ENCODE peak calls at places on chromosome 1, in seven cellular contexts. One of them, this sample, is unnamed. For H3K4me1, the result is how much of the 10 kb centered on the place peaks cover.

GRCh38 chr1:46489169-46489637 is 433 bp upstream of the DMBX1 start:
- DNase-seq in PC-3: peak
- DNase-seq in heart left ventricle: peak
- DNase-seq in A549: no peak
- DNase-seq in cardiac muscle cell: no peak
- DNase-seq in fibroblast of lung: no peak
- DNase-seq in HAP-1: no peak
- DNase-seq in this sample: no peak

GRCh38 chr1:38818706-38819439 is 40.7 kb downstream of the RRAGC start:
- DNase-seq in A549: no peak
- DNase-seq in heart left ventricle: no peak
- DNase-seq in fibroblast of lung: no peak
- DNase-seq in cardiac muscle cell: no peak
- DNase-seq in PC-3: no peak
- DNase-seq in HAP-1: peak
- DNase-seq in this sample: peak

GRCh38 chr1:240491156-240491555 is 120.8 kb downstream of the GREM2 start:
- DNase-seq in cardiac muscle cell: no peak
- DNase-seq in heart left ventricle: no peak
- DNase-seq in PC-3: peak
- DNase-seq in HAP-1: no peak
- DNase-seq in fibroblast of lung: peak
- DNase-seq in A549: no peak
- DNase-seq in this sample: no peak

GRCh38 chr1:66220477-66220876 is 313.5 kb upstream of the SGIP1 start:
- DNase-seq in HAP-1: no peak
- DNase-seq in heart left ventricle: no peak
- DNase-seq in cardiac muscle cell: no peak
- DNase-seq in fibroblast of lung: no peak
- DNase-seq in PC-3: no peak
- DNase-seq in A549: no peak
- DNase-seq in this sample: no peak

GRCh38 chr1:112906155-112906698 is 49.8 kb downstream of the SLC16A1 start:
- DNase-seq in HAP-1: no peak
- DNase-seq in fibroblast of lung: peak
- DNase-seq in PC-3: peak
- DNase-seq in cardiac muscle cell: no peak
- DNase-seq in A549: no peak
- DNase-seq in heart left ventricle: no peak
- DNase-seq in this sample: no peak

GRCh38 chr1:200035397-200035955 is 8.0 kb downstream of the NR5A2 start:
- DNase-seq in A549: no peak
- DNase-seq in fibroblast of lung: no peak
- DNase-seq in PC-3: no peak
- DNase-seq in cardiac muscle cell: no peak
- DNase-seq in heart left ventricle: no peak
- DNase-seq in HAP-1: no peak
- DNase-seq in this sample: no peak

GRCh38 chr1:193971595-193971994 is 785.2 kb upstream of the B3GALT2 start:
- DNase-seq in HAP-1: no peak
- DNase-seq in A549: peak
- DNase-seq in PC-3: peak
- DNase-seq in heart left ventricle: no peak
- DNase-seq in fibroblast of lung: peak
- DNase-seq in cardiac muscle cell: no peak
- DNase-seq in this sample: no peak

GRCh38 chr1:158060001-158060400 is 66.6 kb downstream of the KIRREL1 start:
- DNase-seq in cardiac muscle cell: peak
- DNase-seq in fibroblast of lung: no peak
- DNase-seq in HAP-1: no peak
- DNase-seq in heart left ventricle: no peak
- DNase-seq in A549: no peak
- DNase-seq in PC-3: no peak
- DNase-seq in this sample: no peak

GRCh38 chr1:184424945-184425344 is 38.1 kb downstream of the C1orf21 start:
- DNase-seq in heart left ventricle: no peak
- DNase-seq in A549: no peak
- DNase-seq in fibroblast of lung: no peak
- DNase-seq in PC-3: no peak
- DNase-seq in cardiac muscle cell: no peak
- DNase-seq in HAP-1: no peak
- DNase-seq in this sample: no peak

GRCh38 chr1:184476187-184476586 is 89.4 kb downstream of the C1orf21 start:
- DNase-seq in PC-3: no peak
- DNase-seq in fibroblast of lung: no peak
- DNase-seq in A549: no peak
- DNase-seq in cardiac muscle cell: no peak
- DNase-seq in heart left ventricle: no peak
- DNase-seq in HAP-1: no peak
- DNase-seq in this sample: no peak

GRCh38 chr1:169110691-169111447 is 4.4 kb downstream of the ATP1B1 start:
- DNase-seq in cardiac muscle cell: no peak
- DNase-seq in heart left ventricle: no peak
- DNase-seq in fibroblast of lung: peak
- DNase-seq in A549: no peak
- DNase-seq in PC-3: no peak
- DNase-seq in HAP-1: no peak
- DNase-seq in this sample: peak

GRCh38 chr1:177490240-177490639 is 319.5 kb downstream of the BRINP2 start:
- DNase-seq in A549: no peak
- DNase-seq in HAP-1: no peak
- DNase-seq in heart left ventricle: no peak
- DNase-seq in fibroblast of lung: no peak
- DNase-seq in PC-3: peak
- DNase-seq in cardiac muscle cell: no peak
- DNase-seq in this sample: no peak

GRCh38 chr1:25063591-25064416 is 133.7 kb upstream of the RUNX3 start:
- DNase-seq in A549: peak
- DNase-seq in heart left ventricle: no peak
- DNase-seq in PC-3: peak
- DNase-seq in fibroblast of lung: peak
- DNase-seq in HAP-1: no peak
- DNase-seq in cardiac muscle cell: no peak
- DNase-seq in this sample: peak

GRCh38 chr1:147622731-147623130 is 47.6 kb downstream of the ACP6 start:
- DNase-seq in heart left ventricle: no peak
- DNase-seq in fibroblast of lung: peak
- DNase-seq in A549: no peak
- DNase-seq in HAP-1: no peak
- DNase-seq in cardiac muscle cell: no peak
- DNase-seq in PC-3: no peak
- DNase-seq in this sample: no peak

GRCh38 chr1:147620543-147620942 is 49.8 kb downstream of the ACP6 start:
- DNase-seq in HAP-1: no peak
- DNase-seq in fibroblast of lung: peak
- DNase-seq in PC-3: no peak
- DNase-seq in cardiac muscle cell: no peak
- DNase-seq in A549: no peak
- DNase-seq in heart left ventricle: no peak
- DNase-seq in this sample: no peak

GRCh38 chr1:147619741-147620140 is 50.6 kb downstream of the ACP6 start:
- DNase-seq in heart left ventricle: no peak
- DNase-seq in PC-3: no peak
- DNase-seq in HAP-1: no peak
- DNase-seq in fibroblast of lung: no peak
- DNase-seq in cardiac muscle cell: no peak
- DNase-seq in A549: no peak
- DNase-seq in this sample: no peak

GRCh38 chr1:147618771-147619170 is 51.6 kb downstream of the ACP6 start:
- DNase-seq in A549: no peak
- DNase-seq in HAP-1: no peak
- DNase-seq in PC-3: no peak
- DNase-seq in heart left ventricle: no peak
- DNase-seq in cardiac muscle cell: no peak
- DNase-seq in fibroblast of lung: no peak
- DNase-seq in this sample: no peak

GRCh38 chr1:147618077-147618569 is 52.2 kb downstream of the ACP6 start:
- DNase-seq in A549: no peak
- DNase-seq in cardiac muscle cell: no peak
- DNase-seq in PC-3: no peak
- DNase-seq in HAP-1: no peak
- DNase-seq in fibroblast of lung: no peak
- DNase-seq in heart left ventricle: no peak
- DNase-seq in this sample: no peak
- H3K4me1 ChIP-seq in A549: under half
- H3K4me1 ChIP-seq in cardiac muscle cell: under half
- H3K4me1 ChIP-seq in PC-3: under half
- H3K4me1 ChIP-seq in HAP-1: under half
- H3K4me1 ChIP-seq in fibroblast of lung: under half
- H3K4me1 ChIP-seq in heart left ventricle: under half
- H3K4me1 ChIP-seq in this sample: under half

GRCh38 chr1:9100471-9101043 is 28.3 kb downstream of the GPR157 start:
- DNase-seq in PC-3: no peak
- DNase-seq in fibroblast of lung: peak
- DNase-seq in heart left ventricle: no peak
- DNase-seq in A549: no peak
- DNase-seq in HAP-1: no peak
- DNase-seq in cardiac muscle cell: no peak
- DNase-seq in this sample: no peak
- H3K4me1 ChIP-seq in PC-3: under half
- H3K4me1 ChIP-seq in fibroblast of lung: under half
- H3K4me1 ChIP-seq in heart left ventricle: under half
- H3K4me1 ChIP-seq in A549: under half
- H3K4me1 ChIP-seq in HAP-1: under half
- H3K4me1 ChIP-seq in cardiac muscle cell: under half
- H3K4me1 ChIP-seq in this sample: under half

GRCh38 chr1:160837558-160838205 is 25.0 kb downstream of the CD244 start:
- DNase-seq in A549: no peak
- DNase-seq in HAP-1: no peak
- DNase-seq in fibroblast of lung: peak
- DNase-seq in heart left ventricle: peak
- DNase-seq in cardiac muscle cell: no peak
- DNase-seq in PC-3: peak
- DNase-seq in this sample: no peak
- H3K4me1 ChIP-seq in A549: under half
- H3K4me1 ChIP-seq in HAP-1: under half
- H3K4me1 ChIP-seq in fibroblast of lung: under half
- H3K4me1 ChIP-seq in heart left ventricle: under half
- H3K4me1 ChIP-seq in cardiac muscle cell: under half
- H3K4me1 ChIP-seq in PC-3: under half
- H3K4me1 ChIP-seq in this sample: under half

GRCh38 chr1:209643295-209644020 is 8.8 kb downstream of the LAMB3 start:
- DNase-seq in HAP-1: no peak
- DNase-seq in fibroblast of lung: peak
- DNase-seq in heart left ventricle: no peak
- DNase-seq in PC-3: no peak
- DNase-seq in A549: no peak
- DNase-seq in cardiac muscle cell: peak
- DNase-seq in this sample: peak
- H3K4me1 ChIP-seq in HAP-1: under half
- H3K4me1 ChIP-seq in fibroblast of lung: under half
- H3K4me1 ChIP-seq in heart left ventricle: under half
- H3K4me1 ChIP-seq in PC-3: under half
- H3K4me1 ChIP-seq in A549: under half
- H3K4me1 ChIP-seq in cardiac muscle cell: under half
- H3K4me1 ChIP-seq in this sample: under half

GRCh38 chr1:160633330-160633903 is 13.4 kb downstream of the SLAMF1 start:
- DNase-seq in cardiac muscle cell: no peak
- DNase-seq in HAP-1: no peak
- DNase-seq in heart left ventricle: no peak
- DNase-seq in PC-3: no peak
- DNase-seq in fibroblast of lung: no peak
- DNase-seq in A549: no peak
- DNase-seq in this sample: no peak
- H3K4me1 ChIP-seq in cardiac muscle cell: under half
- H3K4me1 ChIP-seq in HAP-1: under half
- H3K4me1 ChIP-seq in heart left ventricle: under half
- H3K4me1 ChIP-seq in PC-3: under half
- H3K4me1 ChIP-seq in fibroblast of lung: under half
- H3K4me1 ChIP-seq in A549: under half
- H3K4me1 ChIP-seq in this sample: under half

GRCh38 chr1:29017975-29018712 is 103.8 kb downstream of the EPB41 start:
- DNase-seq in A549: no peak
- DNase-seq in PC-3: no peak
- DNase-seq in HAP-1: no peak
- DNase-seq in fibroblast of lung: no peak
- DNase-seq in cardiac muscle cell: no peak
- DNase-seq in heart left ventricle: no peak
- DNase-seq in this sample: no peak

GRCh38 chr1:29022615-29023014 is 101.1 kb downstream of the TMEM200B start:
- DNase-seq in heart left ventricle: no peak
- DNase-seq in A549: no peak
- DNase-seq in fibroblast of lung: no peak
- DNase-seq in HAP-1: no peak
- DNase-seq in PC-3: no peak
- DNase-seq in cardiac muscle cell: no peak
- DNase-seq in this sample: no peak

GRCh38 chr1:29017235-29017634 is 102.9 kb downstream of the EPB41 start:
- DNase-seq in fibroblast of lung: no peak
- DNase-seq in heart left ventricle: no peak
- DNase-seq in PC-3: no peak
- DNase-seq in A549: no peak
- DNase-seq in HAP-1: no peak
- DNase-seq in cardiac muscle cell: no peak
- DNase-seq in this sample: no peak
- H3K4me1 ChIP-seq in fibroblast of lung: under half
- H3K4me1 ChIP-seq in heart left ventricle: under half
- H3K4me1 ChIP-seq in PC-3: under half
- H3K4me1 ChIP-seq in A549: under half
- H3K4me1 ChIP-seq in HAP-1: under half
- H3K4me1 ChIP-seq in cardiac muscle cell: under half
- H3K4me1 ChIP-seq in this sample: under half

GRCh38 chr1:203650012-203650836 is 23.6 kb downstream of the ATP2B4 start:
- DNase-seq in heart left ventricle: peak
- DNase-seq in HAP-1: no peak
- DNase-seq in PC-3: peak
- DNase-seq in fibroblast of lung: peak
- DNase-seq in A549: no peak
- DNase-seq in cardiac muscle cell: peak
- DNase-seq in this sample: peak
- H3K4me1 ChIP-seq in heart left ventricle: under half
- H3K4me1 ChIP-seq in HAP-1: under half
- H3K4me1 ChIP-seq in PC-3: under half
- H3K4me1 ChIP-seq in fibroblast of lung: under half
- H3K4me1 ChIP-seq in A549: under half
- H3K4me1 ChIP-seq in cardiac muscle cell: under half
- H3K4me1 ChIP-seq in this sample: under half

DNA sequence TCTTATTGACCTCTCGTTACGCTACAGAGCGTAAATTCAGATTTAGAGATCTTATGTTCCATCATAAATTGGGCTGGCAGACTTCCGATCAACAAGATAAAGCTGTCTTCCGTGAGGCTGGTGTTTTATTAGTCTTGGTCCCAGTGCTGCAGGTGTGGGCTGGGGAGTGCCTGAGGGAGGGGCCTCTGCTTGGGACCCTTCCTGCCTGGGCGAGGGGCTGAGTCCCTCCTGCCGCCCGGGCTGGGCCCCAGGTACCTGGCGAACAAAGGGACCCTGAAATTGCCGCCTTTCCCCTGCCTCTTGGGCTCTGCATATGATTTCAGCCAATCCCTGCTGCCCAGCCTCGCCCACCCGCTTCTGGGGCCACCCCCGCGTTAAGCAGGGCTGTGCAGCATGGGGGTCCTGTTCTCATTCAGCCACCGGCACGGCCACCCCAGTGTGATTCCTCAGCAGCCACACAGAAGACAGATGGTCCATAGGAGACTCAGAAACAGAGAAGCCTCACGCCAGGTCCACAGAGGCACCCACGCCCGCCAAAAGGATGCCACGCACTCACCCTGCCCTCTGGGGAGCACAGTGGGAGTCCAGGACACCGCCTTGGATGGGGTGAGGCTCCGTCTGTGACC is 6.1 kb upstream of the SAMD11 start:
- DNase-seq in HAP-1: no peak
- DNase-seq in PC-3: no peak
- DNase-seq in cardiac muscle cell: no peak
- DNase-seq in fibroblast of lung: no peak
- DNase-seq in A549: no peak
- DNase-seq in heart left ventricle: peak
- DNase-seq in this sample: peak
- H3K4me1 ChIP-seq in HAP-1: under half
- H3K4me1 ChIP-seq in PC-3: under half
- H3K4me1 ChIP-seq in cardiac muscle cell: under half
- H3K4me1 ChIP-seq in fibroblast of lung: under half
- H3K4me1 ChIP-seq in A549: under half
- H3K4me1 ChIP-seq in heart left ventricle: under half
- H3K4me1 ChIP-seq in this sample: under half